ENCODE peak calls at places on chromosomes 11 and 22, in four cellular contexts. F is H1, E is HCT116, P is HepG2. I is an unnamed sample.

GRCh38 chr11:21552910-21553309 is 640.0 kb upstream of the ANO5 start:
- DNase-seq in F (no peak), E (no peak), P (no peak), I (no peak)

GRCh38 chr11:57668467-57668890 is 565 bp downstream of the ZDHHC5 start:
- DNase-seq in F (no peak), E (no peak), P (no peak), I (no peak)

GRCh38 chr22:19756288-19757128 is 4.1 kb upstream of the TBX1 start:
- DNase-seq in F (no peak), E (peak; percentile 34), P (peak; percentile 35), I (peak; percentile 99)

GRCh38 chr11:19071255-19071654 is 10.7 kb upstream of the MRGPRX2 start:
- DNase-seq in F (peak; percentile 43), E (peak; percentile 77), P (peak; percentile 78), I (peak; percentile 86)

GRCh38 chr11:64356498-64357411 is 2.2 kb upstream of the RPS6KA4 start:
- DNase-seq in F (no peak), E (peak; percentile 80), P (peak; percentile 65), I (peak; percentile 80)

GRCh38 chr22:31726692-31727091 is 23.2 kb downstream of the PRR14L start:
- DNase-seq in F (no peak), E (no peak), P (no peak), I (no peak)

GRCh38 chr22:43363580-43364435 is 20.6 kb upstream of the SCUBE1 start:
- DNase-seq in F (no peak), E (no peak), P (no peak), I (no peak)

GRCh38 chr11:73866586-73866996 is 10.1 kb downstream of the COA4 start:
- DNase-seq in F (no peak), E (peak; percentile 12), P (peak; percentile 52), I (no peak)

GRCh38 chr11:5420993-5421392 is 918 bp upstream of the OR51Q1 start:
- DNase-seq in F (no peak), E (no peak), P (no peak), I (no peak)

GRCh38 chr22:39871008-39871798 is 22.4 kb downstream of the ENTHD1 start:
- DNase-seq in F (no peak), E (no peak), P (no peak), I (no peak)

GRCh38 chr11:17382046-17382728 is 6.3 kb downstream of the KCNJ11 start:
- DNase-seq in F (no peak), E (no peak), P (no peak), I (no peak)
- TF ChIP-seq SRF in F (no peak), E (no peak), P (no peak), I (no peak)

GRCh38 chr11:77421041-77421723 is 52.7 kb downstream of the PAK1 start:
- DNase-seq in F (no peak), E (no peak), P (no peak), I (no peak)

GRCh38 chr11:77422690-77423089 is 51.2 kb downstream of the PAK1 start:
- DNase-seq in F (no peak), E (no peak), P (no peak), I (no peak)

GRCh38 chr11:77428598-77428997 is 45.3 kb downstream of the PAK1 start:
- DNase-seq in F (no peak), E (no peak), P (no peak), I (no peak)

GRCh38 chr11:77423624-77424023 is 50.3 kb downstream of the PAK1 start:
- DNase-seq in F (no peak), E (no peak), P (no peak), I (no peak)

GRCh38 chr11:77424639-77425038 is 49.3 kb downstream of the PAK1 start:
- DNase-seq in F (no peak), E (no peak), P (no peak), I (peak; percentile 11)
- TF ChIP-seq SRF in F (no peak), E (no peak), P (no peak), I (no peak)

GRCh38 chr22:47376901-47377520 is 614.6 kb downstream of the TBC1D22A start:
- DNase-seq in F (no peak), E (no peak), P (no peak), I (no peak)
- TF ChIP-seq SRF in F (no peak), E (no peak), P (no peak), I (no peak)

DNA sequence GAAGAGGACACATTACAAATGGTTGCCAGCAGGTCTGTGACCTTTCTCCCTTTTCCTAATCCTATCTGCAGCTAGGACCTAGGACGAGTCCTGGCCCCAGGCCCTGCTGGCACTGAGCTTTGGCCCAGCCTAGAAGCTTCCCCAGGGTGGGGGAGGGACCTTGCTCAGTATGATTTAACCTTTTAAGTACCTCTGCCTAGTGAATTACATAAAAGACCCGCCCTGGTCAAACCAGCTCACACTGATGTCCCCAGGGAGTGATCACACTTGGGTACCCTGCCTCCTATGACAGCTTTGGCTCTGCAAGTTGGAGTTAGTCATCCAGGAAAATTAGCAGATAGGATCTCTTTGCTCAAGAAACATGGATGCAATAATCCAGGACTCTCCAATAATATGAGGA is 21.9 kb downstream of the ASCC2 start:
- DNase-seq in F (no peak), E (no peak), P (no peak), I (no peak)
- TF ChIP-seq SRF in F (no peak), E (no peak), P (no peak), I (no peak)

GRCh38 chr22:45867906-45868555 is 108.9 kb downstream of the WNT7B start:
- DNase-seq in F (no peak), E (no peak), P (no peak), I (no peak)
- TF ChIP-seq SRF in F (no peak), E (no peak), P (no peak), I (no peak)

DNA sequence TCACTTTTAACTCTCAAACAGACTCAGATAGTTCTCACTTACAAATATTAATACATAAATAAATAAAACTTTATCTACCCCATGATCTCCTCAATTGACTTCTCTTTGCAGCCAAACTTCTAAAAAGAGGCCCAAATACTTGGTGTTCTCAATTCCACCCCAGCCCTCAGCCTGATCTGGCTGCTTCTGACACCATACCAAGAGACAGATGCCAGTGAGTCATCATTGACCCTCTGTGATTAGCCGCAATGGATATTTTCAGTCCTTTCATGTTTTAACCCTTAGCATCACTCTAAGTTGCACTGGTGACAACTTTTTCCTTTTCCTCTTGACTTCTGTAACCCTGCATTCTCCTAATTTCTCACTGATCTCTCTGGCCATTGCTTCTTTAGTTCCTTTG is 184.1 kb upstream of the ARHGAP20 start:
- DNase-seq in F (no peak), E (no peak), P (no peak), I (no peak)
- TF ChIP-seq SRF in F (no peak), E (no peak), P (no peak), I (no peak)

GRCh38 chr11:106409681-106410080 is 332.2 kb downstream of the AASDHPPT start:
- DNase-seq in F (no peak), E (no peak), P (no peak), I (no peak)
- TF ChIP-seq SRF in F (no peak), E (no peak), P (no peak), I (no peak)

GRCh38 chr11:721347-721912 is 15.4 kb downstream of the EPS8L2 start:
- DNase-seq in F (no peak), E (no peak), P (no peak), I (no peak)
- TF ChIP-seq SRF in F (no peak), E (no peak), P (no peak), I (no peak)

GRCh38 chr11:45405916-45406670 is 120.0 kb upstream of the SYT13 start:
- DNase-seq in F (no peak), E (no peak), P (no peak), I (no peak)
- TF ChIP-seq SRF in F (no peak), E (no peak), P (no peak), I (no peak)

DNA sequence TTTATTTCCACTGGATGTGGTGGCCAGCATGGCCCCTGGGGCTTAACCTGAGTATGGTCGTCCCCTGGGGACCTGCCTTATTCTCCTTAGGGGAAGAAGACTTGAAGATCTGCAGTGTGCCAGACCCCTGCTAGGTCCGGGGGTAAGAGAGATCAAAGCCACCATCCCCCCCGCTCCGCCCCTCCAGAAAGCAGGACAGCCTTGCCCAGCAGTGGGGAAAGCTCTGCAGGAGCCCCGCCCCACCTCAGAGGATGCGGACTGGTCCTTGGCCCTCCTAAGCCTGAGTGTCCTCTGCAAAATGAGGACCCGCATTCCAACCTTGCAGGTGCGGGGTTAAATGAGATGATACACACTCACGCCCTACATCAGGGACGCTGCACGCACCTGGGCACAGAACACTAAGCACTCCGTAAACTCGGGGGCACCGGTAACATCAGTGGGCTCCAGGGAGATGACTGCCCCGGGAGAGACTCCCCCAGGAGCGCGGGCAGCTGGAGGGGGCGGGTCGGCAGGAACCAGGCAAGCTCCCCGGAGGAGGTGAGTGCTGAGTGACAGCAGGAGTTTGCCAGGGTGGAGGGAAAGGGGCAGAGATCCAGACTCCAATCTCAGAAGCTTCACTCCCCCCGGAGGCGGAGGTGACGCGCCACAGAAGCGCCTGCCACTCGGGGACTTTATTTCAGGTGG is 564 bp upstream of the ANO1 start:
- DNase-seq in F (no peak), E (no peak), P (no peak), I (no peak)
- TF ChIP-seq SRF in F (no peak), E (no peak), P (no peak), I (no peak)